ENCODE peak calls at places on chromosome 9, in nine cellular contexts. U is MM.1S, C is astrocyte of the spinal cord, K is ovary, P is psoas muscle, R is adrenal gland, S is cardiac muscle cell, H is PC-9, Y is heart left ventricle. L is an unnamed sample.

GRCh38 chr9:95494022-95494415 is 22.8 kb downstream of the PTCH1 start:
- DNase-seq in H (no peak), P (no peak), Y (no peak), R (no peak), C (no peak), U (peak; percentile 87), K (no peak), S (no peak), L (no peak)

GRCh38 chr9:124613849-124614248 is 106.7 kb upstream of the NR5A1 start:
- DNase-seq in U (no peak), Y (no peak), C (no peak), S (no peak), K (no peak), R (no peak), P (no peak), H (no peak), L (no peak)

GRCh38 chr9:21075484-21075883 is 2.3 kb downstream of the IFNB1 start:
- DNase-seq in R (no peak), H (no peak), K (no peak), C (no peak), Y (no peak), P (no peak), U (no peak), S (no peak), L (no peak)

GRCh38 chr9:32378496-32378895 is 5.9 kb upstream of the ACO1 start:
- DNase-seq in S (peak; percentile 85), K (no peak), P (no peak), H (peak; percentile 18), C (peak; percentile 78), U (peak; percentile 79), Y (no peak), R (peak; percentile 49), L (peak; percentile 79)

GRCh38 chr9:19641046-19641445 is 147.8 kb downstream of the SLC24A2 start:
- DNase-seq in Y (no peak), K (no peak), P (no peak), R (no peak), U (no peak), H (no peak), C (no peak), S (peak; percentile 30), L (peak; percentile 5)

GRCh38 chr9:118961857-118962256 is 407.4 kb downstream of the BRINP1 start:
- DNase-seq in U (no peak), C (peak; percentile 72), P (no peak), K (no peak), H (no peak), R (no peak), S (no peak), Y (no peak), L (no peak)

GRCh38 chr9:111393971-111394370 is 63.9 kb upstream of the OR2K2 start:
- DNase-seq in S (no peak), H (no peak), C (peak; percentile 18), K (no peak), Y (no peak), U (no peak), P (no peak), R (no peak), L (no peak)

GRCh38 chr9:70921126-70921525 is 200.3 kb downstream of the TRPM3 start:
- DNase-seq in S (peak; percentile 14), R (no peak), P (no peak), Y (no peak), K (no peak), U (no peak), C (peak; percentile 81), H (no peak), L (no peak)

GRCh38 chr9:33297455-33297854 is 7.1 kb downstream of the NFX1 start:
- DNase-seq in S (no peak), Y (peak; percentile 44), H (no peak), C (no peak), K (no peak), R (peak; percentile 51), P (no peak), U (peak; percentile 93), L (peak; percentile 90)

GRCh38 chr9:130343445-130343918 is 77.9 kb downstream of the HMCN2 start:
- DNase-seq in H (no peak), S (no peak), Y (no peak), C (no peak), K (no peak), P (peak; percentile 58), U (no peak), R (no peak), L (no peak)

GRCh38 chr9:109107402-109108240 is 12.1 kb downstream of the TMEM245 start:
- DNase-seq in Y (no peak), C (peak; percentile 83), P (no peak), H (peak; percentile 40), K (no peak), R (peak; percentile 52), S (peak; percentile 67), U (no peak), L (no peak)

DNA sequence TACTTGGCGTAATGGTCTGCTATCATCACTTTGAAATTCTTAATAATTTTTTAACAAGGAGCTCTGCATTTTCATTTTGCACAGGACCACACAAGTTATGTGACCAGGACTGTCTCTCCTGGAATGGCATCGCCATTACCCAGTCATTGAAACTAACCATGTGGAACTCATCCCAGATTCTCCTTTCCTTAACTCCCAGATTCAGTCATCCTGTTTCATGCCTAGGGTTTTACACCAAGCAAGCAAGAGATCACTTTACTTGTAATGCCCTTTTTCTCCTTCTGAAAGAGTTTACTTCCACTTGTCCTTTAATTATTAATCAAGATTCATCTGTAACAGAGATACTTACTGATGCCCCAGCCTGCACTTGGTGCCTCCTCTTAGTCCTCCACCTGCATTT is 12.0 kb downstream of the FRMD3 start:
- DNase-seq in R (no peak), P (no peak), C (no peak), H (no peak), Y (no peak), S (no peak), K (no peak), U (no peak), L (no peak)
- TF ChIP-seq CTCF in R (no peak), P (no peak), C (no peak), H (no peak), Y (no peak), S (no peak), K (no peak), U (no peak), L (no peak)

GRCh38 chr9:83027153-83027867 is 35.6 kb downstream of the RASEF start:
- DNase-seq in S (peak; percentile 40), U (no peak), R (no peak), Y (no peak), K (no peak), P (no peak), C (peak; percentile 86), H (peak; percentile 44), L (no peak)
- H3K4me3 ChIP-seq in S (no peak overlapping the region), U (no peak overlapping the region), R (no peak overlapping the region), Y (no peak overlapping the region), K (no peak overlapping the region), P (no peak overlapping the region), C (no peak overlapping the region), H (peak overlapping the region; percentile 23), L (no peak overlapping the region)

GRCh38 chr9:121576281-121577075 is 75.0 kb upstream of the DAB2IP start:
- DNase-seq in R (no peak), H (no peak), K (no peak), P (peak; percentile 54), U (no peak), S (no peak), Y (no peak), C (no peak), L (no peak)
- TF ChIP-seq CTCF in R (no peak), H (no peak), K (no peak), P (no peak), U (no peak), S (no peak), Y (no peak), C (no peak), L (no peak)

GRCh38 chr9:110214553-110214952 is 6.6 kb upstream of the C9orf152 start:
- DNase-seq in Y (no peak), S (no peak), C (no peak), K (no peak), H (no peak), R (no peak), U (peak; percentile 58), P (no peak), L (no peak)
- H3K4me3 ChIP-seq in Y (no peak overlapping the region), S (no peak overlapping the region), C (no peak overlapping the region), K (no peak overlapping the region), H (no peak overlapping the region), R (no peak overlapping the region), U (peak overlapping the region; percentile 16), P (no peak overlapping the region), L (no peak overlapping the region)

GRCh38 chr9:87084407-87084806 is 137.1 kb upstream of the GAS1 start:
- DNase-seq in S (no peak), P (no peak), C (no peak), H (no peak), Y (no peak), U (no peak), K (no peak), R (no peak), L (no peak)

GRCh38 chr9:87077986-87078385 is 130.7 kb upstream of the GAS1 start:
- DNase-seq in C (no peak), S (no peak), K (no peak), R (no peak), P (no peak), U (no peak), Y (no peak), H (no peak), L (no peak)

GRCh38 chr9:87081523-87081922 is 134.2 kb upstream of the GAS1 start:
- DNase-seq in Y (no peak), U (no peak), S (peak; percentile 40), C (no peak), P (no peak), K (no peak), H (no peak), R (no peak), L (no peak)

GRCh38 chr9:87083986-87084385 is 136.7 kb upstream of the GAS1 start:
- DNase-seq in U (no peak), S (no peak), C (no peak), R (no peak), P (no peak), H (no peak), Y (no peak), K (no peak), L (no peak)

GRCh38 chr9:87080512-87081225 is 133.4 kb upstream of the GAS1 start:
- DNase-seq in C (peak; percentile 12), K (no peak), S (peak; percentile 92), P (no peak), R (no peak), H (no peak), Y (no peak), U (no peak), L (no peak)
- TF ChIP-seq CTCF in C (no peak), K (no peak), S (peak; percentile 48), P (peak; percentile 20), R (no peak), H (peak; percentile 42), Y (no peak), U (no peak), L (no peak)

GRCh38 chr9:136243631-136244030 is 2.0 kb downstream of the QSOX2 start:
- DNase-seq in H (no peak), C (no peak), K (no peak), R (no peak), Y (no peak), S (no peak), P (no peak), U (peak; percentile 21), L (peak; percentile 66)
- H3K4me3 ChIP-seq in H (peak overlapping the region; percentile 97), C (no peak overlapping the region), K (no peak overlapping the region), R (no peak overlapping the region), Y (no peak overlapping the region), S (no peak overlapping the region), P (no peak overlapping the region), U (peak overlapping the region; percentile 78), L (peak overlapping the region; percentile 64)

GRCh38 chr9:4548796-4549725 is 58.8 kb downstream of the SLC1A1 start:
- DNase-seq in S (peak; percentile 10), R (no peak), K (no peak), C (no peak), P (peak; percentile 50), H (no peak), U (no peak), Y (peak; percentile 32), L (peak; percentile 46)
- TF ChIP-seq CTCF in S (peak; percentile 36), R (no peak), K (no peak), C (peak; percentile 29), P (no peak), H (peak; percentile 14), U (peak; percentile 26), Y (peak; percentile 24), L (peak; percentile 55)